ENCODE peak calls at places on chromosome X, in four cellular contexts. One of them, this sample, is unnamed.
A peak's percentile ranks its signal among the peaks of the same experiment; 100 is the strongest.

GRCh38 chrX:30653415-30654131 is at the start of gene GK:
- DNase-seq in NCI-H1092: no peak
- DNase-seq in DND-41: peak; percentile 14
- DNase-seq in cardiac muscle cell: peak; percentile 34
- DNase-seq in this sample: peak; percentile 12

GRCh38 chrX:120755066-120755846 is 120.4 kb downstream of the CT47B1 start:
- DNase-seq in NCI-H1092: peak; percentile 31
- DNase-seq in DND-41: no peak
- DNase-seq in cardiac muscle cell: no peak
- DNase-seq in this sample: no peak

GRCh38 chrX:80816051-80816450 is 6.4 kb upstream of the BRWD3 start:
- DNase-seq in NCI-H1092: no peak
- DNase-seq in DND-41: no peak
- DNase-seq in cardiac muscle cell: no peak
- DNase-seq in this sample: no peak

GRCh38 chrX:153457827-153458466 is 12.1 kb upstream of the TREX2 start:
- DNase-seq in NCI-H1092: no peak
- DNase-seq in DND-41: no peak
- DNase-seq in cardiac muscle cell: no peak
- DNase-seq in this sample: no peak

GRCh38 chrX:123833387-123833786 is 26.5 kb upstream of the XIAP start:
- DNase-seq in NCI-H1092: peak; percentile 48
- DNase-seq in DND-41: peak; percentile 67
- DNase-seq in cardiac muscle cell: peak; percentile 54
- DNase-seq in this sample: peak; percentile 53

GRCh38 chrX:6849711-6850415 is 297.6 kb upstream of the STS start:
- DNase-seq in NCI-H1092: no peak
- DNase-seq in DND-41: no peak
- DNase-seq in cardiac muscle cell: peak; percentile 63
- DNase-seq in this sample: no peak

GRCh38 chrX:138938003-138938402 is 226.5 kb upstream of the FGF13 start:
- DNase-seq in NCI-H1092: no peak
- DNase-seq in DND-41: no peak
- DNase-seq in cardiac muscle cell: no peak
- DNase-seq in this sample: no peak

GRCh38 chrX:1449581-1450149 is 3.0 kb downstream of the ASMTL start:
- DNase-seq in NCI-H1092: no peak
- DNase-seq in DND-41: peak; percentile 4
- DNase-seq in cardiac muscle cell: no peak
- DNase-seq in this sample: no peak

GRCh38 chrX:9204560-9204959 is 170.6 kb upstream of the FAM9B start:
- DNase-seq in NCI-H1092: no peak
- DNase-seq in DND-41: no peak
- DNase-seq in cardiac muscle cell: no peak
- DNase-seq in this sample: no peak

GRCh38 chrX:82458207-82458754 is 1049.8 kb upstream of the POU3F4 start:
- DNase-seq in NCI-H1092: no peak
- DNase-seq in DND-41: no peak
- DNase-seq in cardiac muscle cell: no peak
- DNase-seq in this sample: no peak

GRCh38 chrX:34655496-34656258 is 1.4 kb downstream of the TMEM47 start:
- DNase-seq in NCI-H1092: no peak
- DNase-seq in DND-41: no peak
- DNase-seq in cardiac muscle cell: peak; percentile 27
- DNase-seq in this sample: no peak

GRCh38 chrX:2696698-2697215 is 5.7 kb downstream of the CD99 start:
- DNase-seq in NCI-H1092: no peak
- DNase-seq in DND-41: peak; percentile 77
- DNase-seq in cardiac muscle cell: no peak
- DNase-seq in this sample: no peak

GRCh38 chrX:79413009-79413408 is 45.9 kb upstream of the ITM2A start:
- DNase-seq in NCI-H1092: no peak
- DNase-seq in DND-41: no peak
- DNase-seq in cardiac muscle cell: peak; percentile 14
- DNase-seq in this sample: no peak

GRCh38 chrX:43861750-43862149 is 20.5 kb downstream of the MAOB start:
- DNase-seq in NCI-H1092: no peak
- DNase-seq in DND-41: no peak
- DNase-seq in cardiac muscle cell: no peak
- DNase-seq in this sample: no peak

GRCh38 chrX:73563740-73564073 is 710 bp downstream of the CHIC1 start:
- DNase-seq in NCI-H1092: no peak
- DNase-seq in DND-41: no peak
- DNase-seq in cardiac muscle cell: no peak
- DNase-seq in this sample: no peak

GRCh38 chrX:39891781-39892180 is 206.0 kb downstream of the BCOR start:
- DNase-seq in NCI-H1092: no peak
- DNase-seq in DND-41: no peak
- DNase-seq in cardiac muscle cell: no peak
- DNase-seq in this sample: no peak

GRCh38 chrX:34826964-34827363 is 115.6 kb upstream of the FAM47B start:
- DNase-seq in NCI-H1092: no peak
- DNase-seq in DND-41: no peak
- DNase-seq in cardiac muscle cell: no peak
- DNase-seq in this sample: no peak

This sample was measured in BE2C.